ENCODE peak calls at places on chromosomes 4 and X, in four cellular contexts. M is heart right ventricle, A is fibroblast of the aortic adventitia, K is choroid plexus epithelial cell. J is an unnamed sample.

GRCh38 chrX:39418936-39419659 is 617.8 kb downstream of the MID1IP1 start:
- DNase-seq in M (peak), A (no peak), K (no peak), J (no peak)

GRCh38 chrX:120452131-120452530 is 17.0 kb downstream of the LAMP2 start:
- DNase-seq in M (no peak), A (peak), K (peak), J (peak)

GRCh38 chr4:68732653-68733466 is 62.4 kb upstream of the UGT2B15 start:
- DNase-seq in M (no peak), A (no peak), K (no peak), J (no peak)

GRCh38 chr4:26015906-26016305 is 101.9 kb downstream of the SMIM20 start:
- DNase-seq in M (no peak), A (no peak), K (no peak), J (no peak)

GRCh38 chr4:127370495-127371069 is 262.2 kb upstream of the INTU start:
- DNase-seq in M (peak), A (peak), K (no peak), J (peak)

GRCh38 chr4:7051144-7051495 is 7.9 kb downstream of the TADA2B start:
- DNase-seq in M (no peak), A (no peak), K (no peak), J (no peak)

GRCh38 chr4:2818351-2818939 is 25.2 kb upstream of the ADD1 start:
- DNase-seq in M (peak), A (no peak), K (no peak), J (no peak)

GRCh38 chr4:17055788-17056187 is 157.3 kb upstream of the LDB2 start:
- DNase-seq in M (no peak), A (peak), K (peak), J (peak)

GRCh38 chrX:32745323-32745722 is 466.0 kb downstream of the DMD start:
- DNase-seq in M (no peak), A (no peak), K (peak), J (peak)

GRCh38 chr4:168832746-168833575 is 177.1 kb downstream of the CBR4 start:
- DNase-seq in M (peak), A (peak), K (no peak), J (peak)

GRCh38 chr4:108959497-108959896 is 196.6 kb upstream of the ETNPPL start:
- DNase-seq in M (no peak), A (no peak), K (peak), J (no peak)

GRCh38 chrX:50157545-50158125 is 43.2 kb downstream of the AKAP4 start:
- DNase-seq in M (no peak), A (peak), K (peak), J (peak)

GRCh38 chrX:138858438-138858837 is 146.9 kb upstream of the FGF13 start:
- DNase-seq in M (no peak), A (peak), K (no peak), J (peak)

GRCh38 chr4:24800273-24800880 is 5.0 kb downstream of the SOD3 start:
- DNase-seq in M (peak), A (no peak), K (peak), J (no peak)

GRCh38 chr4:158610790-158611189 is 60.9 kb downstream of the C4orf46 start:
- DNase-seq in M (no peak), A (peak), K (peak), J (no peak)

GRCh38 chrX:125108926-125109325 is 210.7 kb upstream of the TEX13C start:
- DNase-seq in M (no peak), A (no peak), K (no peak), J (no peak)

GRCh38 chr4:130210871-130211270 is 1114.9 kb downstream of the C4orf33 start:
- DNase-seq in M (no peak), A (peak), K (peak), J (peak)

GRCh38 chr4:40046311-40046980 is 10.2 kb upstream of the N4BP2 start:
- DNase-seq in M (no peak), A (peak), K (peak), J (peak)

GRCh38 chr4:138392751-138393308 is 150.7 kb upstream of the SLC7A11 start:
- DNase-seq in M (no peak), A (no peak), K (no peak), J (no peak)

GRCh38 chr4:55033296-55033695 is 92.1 kb downstream of the KDR start:
- DNase-seq in M (no peak), A (no peak), K (no peak), J (peak)

GRCh38 chr4:5446595-5446994 is 261.8 kb downstream of the EVC2 start:
- DNase-seq in M (no peak), A (no peak), K (no peak), J (no peak)

GRCh38 chr4:32607978-32608377 is 1887.8 kb downstream of the PCDH7 start:
- DNase-seq in M (no peak), A (no peak), K (no peak), J (peak)

GRCh38 chr4:54539500-54540029 is 118.2 kb upstream of the KIT start:
- DNase-seq in M (peak), A (no peak), K (peak), J (peak)

GRCh38 chr4:8144359-8144758 is 14.3 kb downstream of the ABLIM2 start:
- DNase-seq in M (no peak), A (no peak), K (peak), J (no peak)

GRCh38 chr4:121898150-121898549 is 27.9 kb upstream of the BBS7 start:
- DNase-seq in M (no peak), A (no peak), K (no peak), J (no peak)

GRCh38 chrX:149937881-149938426 is 337 bp downstream of the EOLA2 start:
- DNase-seq in M (no peak), A (no peak), K (no peak), J (no peak)

GRCh38 chrX:149939271-149940014 is 1.2 kb upstream of the EOLA2 start:
- DNase-seq in M (peak), A (peak), K (peak), J (peak)

GRCh38 chrX:149938427-149939270 is at the start of gene EOLA2:
- DNase-seq in M (peak), A (peak), K (peak), J (peak)

DNA sequence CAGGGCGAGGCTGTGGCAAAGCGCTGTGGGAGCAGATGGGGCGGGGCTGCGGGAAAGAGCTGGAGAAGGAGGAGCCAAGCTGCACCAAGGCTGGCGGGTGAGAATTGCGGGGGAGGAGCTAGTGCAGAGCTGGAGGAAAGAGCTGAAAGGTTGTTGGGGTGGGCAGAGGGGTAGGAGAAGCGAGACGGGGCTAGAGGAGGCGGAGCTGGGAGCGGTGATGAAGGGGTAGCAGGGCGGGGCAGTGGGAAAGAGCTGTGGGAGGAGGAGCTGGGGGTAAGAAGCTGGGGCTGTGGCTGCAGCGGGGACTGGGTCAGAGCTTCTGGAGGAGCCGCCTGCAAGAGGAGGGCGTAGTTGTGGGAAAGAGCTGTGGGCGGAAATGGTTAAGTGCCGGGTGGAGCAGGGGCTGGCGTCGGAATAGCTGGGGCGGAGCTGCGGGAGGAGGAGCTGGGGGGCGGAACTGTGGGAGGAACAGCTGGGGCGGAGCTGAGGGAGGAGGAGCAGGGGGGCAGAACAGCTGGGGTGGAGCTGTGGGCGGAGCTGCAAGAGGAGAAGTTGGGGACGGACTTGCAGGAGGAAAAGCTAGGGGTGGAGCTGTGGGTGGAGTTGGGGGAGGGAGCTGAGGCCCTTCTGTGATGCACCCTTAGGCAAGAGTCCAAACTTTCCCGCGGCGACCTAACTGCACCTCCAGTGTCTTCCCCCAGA is 1.9 kb upstream of the EOLA2 start:
- DNase-seq in M (peak), A (peak), K (peak), J (peak)
- TF ChIP-seq CTCF in M (peak), A (no peak), K (peak), J (no peak)

DNA sequence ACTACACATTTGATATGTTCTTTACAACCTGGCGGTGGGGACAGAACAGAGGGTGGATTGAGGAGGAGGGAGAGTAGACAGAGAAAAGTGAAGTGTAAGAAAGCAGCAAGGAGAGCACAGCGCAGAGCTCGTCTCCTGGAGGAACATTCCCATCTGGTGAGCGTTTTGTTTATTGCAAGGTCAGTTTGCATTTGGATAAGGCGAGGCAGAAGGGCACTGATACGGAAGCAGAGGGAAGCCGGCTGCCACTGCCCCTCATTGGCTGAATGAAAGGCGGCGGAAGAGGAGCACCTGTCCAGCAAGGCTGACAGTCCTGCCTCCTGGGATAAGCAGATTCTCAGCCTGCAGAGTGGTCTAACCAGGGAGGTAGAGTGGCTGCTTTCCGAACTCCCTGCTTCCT is 83.2 kb downstream of the GPR143 start:
- DNase-seq in M (no peak), A (peak), K (peak), J (no peak)
- TF ChIP-seq CTCF in M (peak), A (peak), K (peak), J (no peak)

DNA sequence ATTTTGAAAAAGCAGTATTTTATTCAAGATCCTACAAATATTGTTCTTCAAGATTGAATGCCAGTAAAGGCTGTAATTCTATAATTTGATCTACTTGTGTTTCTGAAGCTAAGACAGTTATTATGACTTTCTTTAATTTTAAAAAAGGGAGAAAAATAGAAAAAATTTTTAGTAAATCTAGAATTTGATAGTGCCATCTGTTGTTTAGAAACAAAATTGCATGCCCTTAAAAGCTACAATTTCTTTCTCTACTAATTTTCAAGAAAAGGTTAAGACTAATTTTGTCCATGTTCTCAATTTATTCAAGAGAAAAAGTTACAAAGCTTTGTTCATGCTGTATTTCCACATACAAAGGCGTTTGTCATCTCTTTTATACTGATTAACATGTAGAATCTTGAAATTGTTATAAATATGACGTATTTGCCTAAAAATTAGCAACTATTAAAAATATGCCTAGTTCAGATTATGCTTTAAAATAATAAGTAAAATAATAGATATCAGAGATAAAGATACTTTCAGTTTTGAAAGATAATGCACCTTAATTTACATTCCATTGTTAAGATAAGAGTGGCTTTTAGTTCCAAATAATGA is 25.6 kb upstream of the MMRN1 start:
- DNase-seq in M (no peak), A (peak), K (peak), J (peak)
- TF ChIP-seq CTCF in M (peak), A (peak), K (peak), J (peak)

GRCh38 chr4:41687971-41688370 is 60.6 kb downstream of the PHOX2B start:
- DNase-seq in M (no peak), A (no peak), K (no peak), J (no peak)

GRCh38 chr4:41693629-41694028 is 54.9 kb downstream of the PHOX2B start:
- DNase-seq in M (no peak), A (peak), K (peak), J (peak)

GRCh38 chr4:41696131-41696530 is 52.4 kb downstream of the PHOX2B start:
- DNase-seq in M (no peak), A (no peak), K (no peak), J (peak)

GRCh38 chr4:41696768-41697167 is 51.8 kb downstream of the PHOX2B start:
- DNase-seq in M (no peak), A (no peak), K (no peak), J (no peak)

DNA sequence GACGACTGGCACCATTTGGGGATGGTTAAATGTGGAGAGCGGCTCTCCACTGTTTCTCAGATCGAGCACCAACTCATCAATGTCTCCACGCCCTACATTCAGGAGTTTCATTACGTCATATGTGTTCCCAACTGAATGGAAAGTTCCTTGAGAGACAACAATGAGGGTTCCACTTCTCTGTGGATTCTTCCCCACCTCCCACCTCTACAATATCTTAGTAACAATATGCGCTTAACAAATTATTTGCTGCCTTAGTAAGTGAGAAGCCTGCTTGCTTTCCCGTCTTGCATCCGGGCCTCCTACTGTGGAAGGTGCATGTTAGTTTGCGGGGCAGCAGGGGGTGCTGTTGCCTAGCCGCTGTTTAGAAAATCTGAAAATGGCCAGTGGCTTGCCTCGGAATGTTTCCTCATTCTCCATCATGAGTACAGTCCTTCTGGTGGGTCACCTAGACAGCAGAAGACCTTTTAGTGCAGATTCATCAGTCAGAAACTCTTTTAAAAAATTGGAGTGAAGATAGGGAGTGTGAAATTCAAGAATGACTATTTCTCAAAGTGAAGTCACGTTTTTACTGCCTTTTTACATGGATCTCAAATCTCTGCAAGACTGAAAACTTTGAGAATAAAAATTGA is 55.7 kb downstream of the PHOX2B start:
- DNase-seq in M (peak), A (peak), K (peak), J (peak)
- TF ChIP-seq CTCF in M (peak), A (peak), K (peak), J (peak)

J was measured in MCF 10A.